ENCODE peak calls at places on chromosomes 4 and X, in six cellular contexts. One of them, this sample, is unnamed.

GRCh38 chrX:56233682-56234081 is 1.5 kb downstream of the KLF8 start:
- DNase-seq in AG04450: no peak
- DNase-seq in left ventricle myocardium inferior: peak; percentile 37
- DNase-seq in neural crest cell: no peak
- DNase-seq in cardiac muscle cell: peak; percentile 38
- DNase-seq in epithelial cell of esophagus: peak; percentile 84
- DNase-seq in this sample: no peak

GRCh38 chr4:97786306-97786920 is 356.9 kb downstream of the STPG2 start:
- DNase-seq in AG04450: no peak
- DNase-seq in left ventricle myocardium inferior: no peak
- DNase-seq in cardiac muscle cell: no peak
- DNase-seq in epithelial cell of esophagus: peak; percentile 14
- DNase-seq in neural crest cell: no peak
- DNase-seq in this sample: no peak

GRCh38 chrX:106467943-106468342 is 143.8 kb upstream of the RADX start:
- DNase-seq in epithelial cell of esophagus: no peak
- DNase-seq in AG04450: no peak
- DNase-seq in neural crest cell: no peak
- DNase-seq in cardiac muscle cell: no peak
- DNase-seq in left ventricle myocardium inferior: no peak
- DNase-seq in this sample: no peak

GRCh38 chr4:187333151-187333550 is 609.5 kb upstream of the FAT1 start:
- DNase-seq in left ventricle myocardium inferior: no peak
- DNase-seq in epithelial cell of esophagus: peak; percentile 21
- DNase-seq in cardiac muscle cell: no peak
- DNase-seq in neural crest cell: no peak
- DNase-seq in AG04450: no peak
- DNase-seq in this sample: no peak

GRCh38 chr4:2497931-2498330 is 29.0 kb downstream of the RNF4 start:
- DNase-seq in left ventricle myocardium inferior: no peak
- DNase-seq in epithelial cell of esophagus: no peak
- DNase-seq in neural crest cell: no peak
- DNase-seq in AG04450: no peak
- DNase-seq in cardiac muscle cell: no peak
- DNase-seq in this sample: no peak

GRCh38 chr4:62512271-62512670 is 1312.1 kb downstream of the ADGRL3 start:
- DNase-seq in cardiac muscle cell: no peak
- DNase-seq in left ventricle myocardium inferior: no peak
- DNase-seq in epithelial cell of esophagus: no peak
- DNase-seq in AG04450: no peak
- DNase-seq in neural crest cell: no peak
- DNase-seq in this sample: no peak

GRCh38 chr4:125313497-125313896 is 1.3 kb upstream of the FAT4 start:
- DNase-seq in left ventricle myocardium inferior: no peak
- DNase-seq in AG04450: peak; percentile 83
- DNase-seq in neural crest cell: peak; percentile 57
- DNase-seq in cardiac muscle cell: peak; percentile 94
- DNase-seq in epithelial cell of esophagus: peak; percentile 85
- DNase-seq in this sample: peak; percentile 59

GRCh38 chr4:1004071-1004418 is 7.4 kb upstream of the FGFRL1 start:
- DNase-seq in cardiac muscle cell: no peak
- DNase-seq in left ventricle myocardium inferior: no peak
- DNase-seq in neural crest cell: no peak
- DNase-seq in epithelial cell of esophagus: no peak
- DNase-seq in AG04450: no peak
- DNase-seq in this sample: no peak

GRCh38 chrX:23898412-23898959 is 9.3 kb downstream of the APOO start:
- DNase-seq in cardiac muscle cell: peak; percentile 48
- DNase-seq in left ventricle myocardium inferior: no peak
- DNase-seq in neural crest cell: no peak
- DNase-seq in AG04450: no peak
- DNase-seq in epithelial cell of esophagus: peak; percentile 83
- DNase-seq in this sample: no peak

GRCh38 chr4:111404673-111405072 is 740.6 kb upstream of the FAM241A start:
- DNase-seq in AG04450: no peak
- DNase-seq in neural crest cell: no peak
- DNase-seq in epithelial cell of esophagus: no peak
- DNase-seq in left ventricle myocardium inferior: no peak
- DNase-seq in cardiac muscle cell: no peak
- DNase-seq in this sample: no peak

GRCh38 chr4:113760094-113760851 is 1.3 kb downstream of the CAMK2D start:
- DNase-seq in AG04450: no peak
- DNase-seq in neural crest cell: peak; percentile 3
- DNase-seq in cardiac muscle cell: peak; percentile 66
- DNase-seq in epithelial cell of esophagus: peak; percentile 56
- DNase-seq in left ventricle myocardium inferior: peak; percentile 33
- DNase-seq in this sample: no peak

GRCh38 chrX:13120017-13120416 is 75.6 kb upstream of the FAM9C start:
- DNase-seq in neural crest cell: no peak
- DNase-seq in epithelial cell of esophagus: peak; percentile 42
- DNase-seq in AG04450: no peak
- DNase-seq in left ventricle myocardium inferior: no peak
- DNase-seq in cardiac muscle cell: peak; percentile 81
- DNase-seq in this sample: no peak

GRCh38 chr4:3640587-3640962 is 108.4 kb upstream of the LRPAP1 start:
- DNase-seq in cardiac muscle cell: no peak
- DNase-seq in left ventricle myocardium inferior: no peak
- DNase-seq in epithelial cell of esophagus: no peak
- DNase-seq in AG04450: no peak
- DNase-seq in neural crest cell: no peak
- DNase-seq in this sample: no peak

GRCh38 chrX:153495903-153496629 is 1.3 kb downstream of the BGN start:
- DNase-seq in epithelial cell of esophagus: no peak
- DNase-seq in neural crest cell: no peak
- DNase-seq in left ventricle myocardium inferior: no peak
- DNase-seq in cardiac muscle cell: no peak
- DNase-seq in AG04450: no peak
- DNase-seq in this sample: no peak

GRCh38 chrX:153493085-153493484 is 1.7 kb upstream of the BGN start:
- DNase-seq in AG04450: no peak
- DNase-seq in cardiac muscle cell: no peak
- DNase-seq in neural crest cell: no peak
- DNase-seq in epithelial cell of esophagus: no peak
- DNase-seq in left ventricle myocardium inferior: no peak
- DNase-seq in this sample: no peak

GRCh38 chrX:153494061-153494460 is 719 bp upstream of the BGN start:
- DNase-seq in cardiac muscle cell: no peak
- DNase-seq in neural crest cell: no peak
- DNase-seq in epithelial cell of esophagus: no peak
- DNase-seq in AG04450: no peak
- DNase-seq in left ventricle myocardium inferior: no peak
- DNase-seq in this sample: no peak

GRCh38 chrX:153495362-153495751 is 577 bp downstream of the BGN start:
- DNase-seq in neural crest cell: no peak
- DNase-seq in left ventricle myocardium inferior: peak; percentile 31
- DNase-seq in cardiac muscle cell: peak; percentile 62
- DNase-seq in epithelial cell of esophagus: peak; percentile 12
- DNase-seq in AG04450: no peak
- DNase-seq in this sample: no peak

GRCh38 chrX:153494541-153495361 is at the start of gene BGN:
- DNase-seq in AG04450: no peak
- DNase-seq in cardiac muscle cell: peak; percentile 82
- DNase-seq in epithelial cell of esophagus: no peak
- DNase-seq in left ventricle myocardium inferior: peak; percentile 57
- DNase-seq in neural crest cell: peak; percentile 32
- DNase-seq in this sample: peak; percentile 68
- TF ChIP-seq CTCF in AG04450: peak; percentile 45
- TF ChIP-seq CTCF in cardiac muscle cell: peak; percentile 48
- TF ChIP-seq CTCF in epithelial cell of esophagus: no peak
- TF ChIP-seq CTCF in left ventricle myocardium inferior: peak; percentile 44
- TF ChIP-seq CTCF in neural crest cell: peak; percentile 45
- TF ChIP-seq CTCF in this sample: peak; percentile 57

GRCh38 chrX:95346854-95347253 is 1337.8 kb upstream of the DIAPH2 start:
- DNase-seq in AG04450: no peak
- DNase-seq in epithelial cell of esophagus: peak; percentile 5
- DNase-seq in cardiac muscle cell: no peak
- DNase-seq in left ventricle myocardium inferior: no peak
- DNase-seq in neural crest cell: no peak
- DNase-seq in this sample: no peak
- TF ChIP-seq CTCF in AG04450: peak; percentile 7
- TF ChIP-seq CTCF in epithelial cell of esophagus: no peak
- TF ChIP-seq CTCF in cardiac muscle cell: no peak
- TF ChIP-seq CTCF in left ventricle myocardium inferior: no peak
- TF ChIP-seq CTCF in neural crest cell: peak; percentile 77
- TF ChIP-seq CTCF in this sample: peak; percentile 66

DNA sequence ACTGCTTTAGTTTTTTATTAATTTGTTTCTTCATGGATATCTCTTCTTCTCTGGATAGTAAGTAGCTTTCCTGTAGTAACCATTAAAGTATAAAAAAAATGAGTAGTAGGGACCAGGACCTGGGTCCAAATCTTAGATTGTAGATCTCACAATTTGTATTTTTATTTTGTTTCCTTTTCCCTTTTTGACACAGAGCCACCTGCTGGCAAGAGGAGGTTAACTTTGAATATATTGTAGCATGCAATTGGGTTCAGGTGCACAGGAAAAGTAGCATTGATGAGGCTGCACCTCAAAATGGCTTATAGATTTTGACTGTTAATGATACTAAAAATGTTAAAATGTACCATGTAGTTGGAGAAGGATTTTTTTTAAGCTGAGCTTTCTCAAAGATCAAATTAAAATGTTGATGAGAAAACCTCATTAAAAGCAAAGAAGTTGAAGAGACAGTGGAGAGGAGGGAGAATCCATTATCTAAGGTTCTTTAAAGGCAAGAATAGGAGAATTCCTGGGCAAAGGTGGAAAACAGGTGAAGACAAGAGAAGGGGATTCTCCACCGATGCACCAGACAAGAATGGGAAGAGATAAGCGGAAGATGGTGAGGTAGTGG is 48.3 kb upstream of the HPGDS start:
- DNase-seq in cardiac muscle cell: peak; percentile 25
- DNase-seq in neural crest cell: no peak
- DNase-seq in AG04450: no peak
- DNase-seq in epithelial cell of esophagus: peak; percentile 23
- DNase-seq in left ventricle myocardium inferior: no peak
- DNase-seq in this sample: peak; percentile 20
- TF ChIP-seq CTCF in cardiac muscle cell: peak; percentile 54
- TF ChIP-seq CTCF in neural crest cell: peak; percentile 67
- TF ChIP-seq CTCF in AG04450: peak; percentile 59
- TF ChIP-seq CTCF in epithelial cell of esophagus: peak; percentile 65
- TF ChIP-seq CTCF in left ventricle myocardium inferior: peak; percentile 56
- TF ChIP-seq CTCF in this sample: peak; percentile 72

GRCh38 chr4:17124767-17125166 is 226.3 kb upstream of the LDB2 start:
- DNase-seq in neural crest cell: no peak
- DNase-seq in AG04450: no peak
- DNase-seq in epithelial cell of esophagus: no peak
- DNase-seq in left ventricle myocardium inferior: no peak
- DNase-seq in cardiac muscle cell: no peak
- DNase-seq in this sample: no peak
- TF ChIP-seq CTCF in neural crest cell: peak; percentile 49
- TF ChIP-seq CTCF in AG04450: peak; percentile 41
- TF ChIP-seq CTCF in epithelial cell of esophagus: no peak
- TF ChIP-seq CTCF in left ventricle myocardium inferior: no peak
- TF ChIP-seq CTCF in cardiac muscle cell: peak; percentile 31
- TF ChIP-seq CTCF in this sample: peak; percentile 50

GRCh38 chr4:16764622-16765021 is 133.8 kb downstream of the LDB2 start:
- DNase-seq in epithelial cell of esophagus: no peak
- DNase-seq in left ventricle myocardium inferior: no peak
- DNase-seq in AG04450: no peak
- DNase-seq in cardiac muscle cell: peak; percentile 25
- DNase-seq in neural crest cell: no peak
- DNase-seq in this sample: peak; percentile 12
- TF ChIP-seq CTCF in epithelial cell of esophagus: peak; percentile 5
- TF ChIP-seq CTCF in left ventricle myocardium inferior: peak; percentile 45
- TF ChIP-seq CTCF in AG04450: peak; percentile 46
- TF ChIP-seq CTCF in cardiac muscle cell: peak; percentile 31
- TF ChIP-seq CTCF in neural crest cell: peak; percentile 45
- TF ChIP-seq CTCF in this sample: peak; percentile 49

GRCh38 chrX:124005220-124005619 is 43.7 kb downstream of the STAG2 start:
- DNase-seq in left ventricle myocardium inferior: no peak
- DNase-seq in neural crest cell: no peak
- DNase-seq in cardiac muscle cell: no peak
- DNase-seq in epithelial cell of esophagus: no peak
- DNase-seq in AG04450: no peak
- DNase-seq in this sample: no peak
- TF ChIP-seq CTCF in left ventricle myocardium inferior: no peak
- TF ChIP-seq CTCF in neural crest cell: no peak
- TF ChIP-seq CTCF in cardiac muscle cell: no peak
- TF ChIP-seq CTCF in epithelial cell of esophagus: no peak
- TF ChIP-seq CTCF in AG04450: no peak
- TF ChIP-seq CTCF in this sample: no peak

GRCh38 chr4:52665592-52665991 is 6.5 kb upstream of the USP46 start:
- DNase-seq in left ventricle myocardium inferior: no peak
- DNase-seq in cardiac muscle cell: no peak
- DNase-seq in AG04450: no peak
- DNase-seq in neural crest cell: no peak
- DNase-seq in epithelial cell of esophagus: peak; percentile 43
- DNase-seq in this sample: peak; percentile 16

GRCh38 chr4:52670121-52670520 is 11.0 kb upstream of the USP46 start:
- DNase-seq in neural crest cell: no peak
- DNase-seq in epithelial cell of esophagus: no peak
- DNase-seq in cardiac muscle cell: no peak
- DNase-seq in AG04450: no peak
- DNase-seq in left ventricle myocardium inferior: no peak
- DNase-seq in this sample: no peak

DNA sequence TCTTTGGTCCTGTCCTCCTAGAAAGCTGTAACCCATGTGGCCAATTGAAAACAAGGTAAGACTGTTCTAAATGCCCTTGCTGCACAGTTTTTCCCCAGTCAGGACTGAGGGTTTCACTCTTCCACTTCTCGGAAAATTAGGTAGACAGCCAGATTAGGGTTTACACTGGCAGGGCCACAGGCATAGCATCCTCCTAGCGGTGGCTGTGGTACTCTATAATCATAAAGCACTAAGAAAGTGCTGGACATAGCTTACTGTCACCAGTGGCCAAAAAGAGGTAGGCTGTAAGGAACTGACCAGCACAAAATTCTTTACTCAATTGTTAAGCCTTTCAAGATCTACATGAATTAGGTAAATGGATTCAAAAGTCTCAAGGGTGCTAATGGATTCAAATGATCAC is 11.6 kb upstream of the USP46 start:
- DNase-seq in AG04450: no peak
- DNase-seq in neural crest cell: no peak
- DNase-seq in cardiac muscle cell: no peak
- DNase-seq in left ventricle myocardium inferior: no peak
- DNase-seq in epithelial cell of esophagus: no peak
- DNase-seq in this sample: no peak
- TF ChIP-seq CTCF in AG04450: no peak
- TF ChIP-seq CTCF in neural crest cell: no peak
- TF ChIP-seq CTCF in cardiac muscle cell: no peak
- TF ChIP-seq CTCF in left ventricle myocardium inferior: no peak
- TF ChIP-seq CTCF in epithelial cell of esophagus: no peak
- TF ChIP-seq CTCF in this sample: no peak

GRCh38 chrX:39121903-39122302 is 320.6 kb downstream of the MID1IP1 start:
- DNase-seq in epithelial cell of esophagus: peak; percentile 29
- DNase-seq in cardiac muscle cell: no peak
- DNase-seq in left ventricle myocardium inferior: no peak
- DNase-seq in AG04450: no peak
- DNase-seq in neural crest cell: no peak
- DNase-seq in this sample: no peak

GRCh38 chrX:39125834-39126233 is 324.6 kb downstream of the MID1IP1 start:
- DNase-seq in neural crest cell: no peak
- DNase-seq in epithelial cell of esophagus: no peak
- DNase-seq in AG04450: no peak
- DNase-seq in left ventricle myocardium inferior: no peak
- DNase-seq in cardiac muscle cell: no peak
- DNase-seq in this sample: no peak
- TF ChIP-seq CTCF in neural crest cell: no peak
- TF ChIP-seq CTCF in epithelial cell of esophagus: no peak
- TF ChIP-seq CTCF in AG04450: no peak
- TF ChIP-seq CTCF in left ventricle myocardium inferior: no peak
- TF ChIP-seq CTCF in cardiac muscle cell: no peak
- TF ChIP-seq CTCF in this sample: no peak